ENCODE peak calls at places on chromosomes 16 and 17, in seven cellular contexts. One of them, this sample, is unnamed.
A peak's percentile ranks its signal among the peaks of the same experiment; 100 is the strongest.

GRCh38 chr17:66675991-66676371 is 158.9 kb upstream of the CACNG5 start:
- DNase-seq in aorta: no peak
- DNase-seq in CD4-positive, CD25-positive, alpha-beta regulatory T cell: no peak
- DNase-seq in endodermal cell: no peak
- DNase-seq in astrocyte: peak; percentile 43
- DNase-seq in uterus: peak; percentile 27
- DNase-seq in body of pancreas: no peak
- DNase-seq in this sample: no peak

GRCh38 chr17:9557356-9557755 is 18.3 kb downstream of the STX8 start:
- DNase-seq in CD4-positive, CD25-positive, alpha-beta regulatory T cell: no peak
- DNase-seq in aorta: no peak
- DNase-seq in astrocyte: no peak
- DNase-seq in uterus: no peak
- DNase-seq in body of pancreas: no peak
- DNase-seq in endodermal cell: no peak
- DNase-seq in this sample: no peak

GRCh38 chr17:18916816-18917496 is 35.0 kb upstream of the SLC5A10 start:
- DNase-seq in body of pancreas: no peak
- DNase-seq in astrocyte: no peak
- DNase-seq in CD4-positive, CD25-positive, alpha-beta regulatory T cell: no peak
- DNase-seq in uterus: no peak
- DNase-seq in endodermal cell: no peak
- DNase-seq in aorta: no peak
- DNase-seq in this sample: no peak

GRCh38 chr17:80608326-80608725 is 63.7 kb downstream of the RPTOR start:
- DNase-seq in astrocyte: no peak
- DNase-seq in uterus: no peak
- DNase-seq in endodermal cell: no peak
- DNase-seq in CD4-positive, CD25-positive, alpha-beta regulatory T cell: no peak
- DNase-seq in aorta: no peak
- DNase-seq in body of pancreas: no peak
- DNase-seq in this sample: no peak

GRCh38 chr16:87581867-87582220 is 20.5 kb upstream of the JPH3 start:
- DNase-seq in endodermal cell: no peak
- DNase-seq in body of pancreas: peak; percentile 68
- DNase-seq in uterus: peak; percentile 93
- DNase-seq in CD4-positive, CD25-positive, alpha-beta regulatory T cell: no peak
- DNase-seq in astrocyte: peak; percentile 97
- DNase-seq in aorta: peak; percentile 89
- DNase-seq in this sample: peak; percentile 92

GRCh38 chr17:2266045-2266864 is 37.3 kb downstream of the SMG6 start:
- DNase-seq in uterus: no peak
- DNase-seq in aorta: no peak
- DNase-seq in astrocyte: no peak
- DNase-seq in body of pancreas: peak; percentile 18
- DNase-seq in endodermal cell: no peak
- DNase-seq in CD4-positive, CD25-positive, alpha-beta regulatory T cell: peak; percentile 64
- DNase-seq in this sample: no peak

GRCh38 chr16:82633964-82634600 is 7.3 kb downstream of the CDH13 start:
- DNase-seq in aorta: peak; percentile 66
- DNase-seq in body of pancreas: no peak
- DNase-seq in astrocyte: peak; percentile 62
- DNase-seq in CD4-positive, CD25-positive, alpha-beta regulatory T cell: no peak
- DNase-seq in endodermal cell: peak; percentile 59
- DNase-seq in uterus: no peak
- DNase-seq in this sample: no peak

GRCh38 chr16:89268987-89269735 is 51.7 kb downstream of the ZNF778 start:
- DNase-seq in aorta: no peak
- DNase-seq in CD4-positive, CD25-positive, alpha-beta regulatory T cell: no peak
- DNase-seq in body of pancreas: no peak
- DNase-seq in astrocyte: peak; percentile 14
- DNase-seq in endodermal cell: no peak
- DNase-seq in uterus: no peak
- DNase-seq in this sample: peak; percentile 67

GRCh38 chr17:64641499-64641898 is 20.6 kb downstream of the SMURF2 start:
- DNase-seq in endodermal cell: no peak
- DNase-seq in astrocyte: peak; percentile 94
- DNase-seq in CD4-positive, CD25-positive, alpha-beta regulatory T cell: no peak
- DNase-seq in body of pancreas: peak; percentile 39
- DNase-seq in aorta: no peak
- DNase-seq in uterus: no peak
- DNase-seq in this sample: no peak

GRCh38 chr17:50853015-50853615 is 13.0 kb downstream of the TOB1 start:
- DNase-seq in CD4-positive, CD25-positive, alpha-beta regulatory T cell: no peak
- DNase-seq in body of pancreas: no peak
- DNase-seq in uterus: no peak
- DNase-seq in endodermal cell: peak; percentile 42
- DNase-seq in aorta: no peak
- DNase-seq in astrocyte: no peak
- DNase-seq in this sample: no peak

GRCh38 chr17:82077617-82078358 is 12.2 kb upstream of the DUS1L start:
- DNase-seq in body of pancreas: no peak
- DNase-seq in endodermal cell: peak; percentile 84
- DNase-seq in astrocyte: no peak
- DNase-seq in aorta: no peak
- DNase-seq in CD4-positive, CD25-positive, alpha-beta regulatory T cell: no peak
- DNase-seq in uterus: peak; percentile 75
- DNase-seq in this sample: no peak

GRCh38 chr17:62765351-62765750 is 42.8 kb downstream of the MARCHF10 start:
- DNase-seq in CD4-positive, CD25-positive, alpha-beta regulatory T cell: no peak
- DNase-seq in aorta: no peak
- DNase-seq in endodermal cell: peak; percentile 74
- DNase-seq in astrocyte: no peak
- DNase-seq in body of pancreas: no peak
- DNase-seq in uterus: no peak
- DNase-seq in this sample: no peak

GRCh38 chr16:58644765-58645487 is 15.3 kb upstream of the CNOT1 start:
- DNase-seq in astrocyte: no peak
- DNase-seq in CD4-positive, CD25-positive, alpha-beta regulatory T cell: no peak
- DNase-seq in uterus: no peak
- DNase-seq in body of pancreas: no peak
- DNase-seq in endodermal cell: no peak
- DNase-seq in aorta: no peak
- DNase-seq in this sample: no peak

GRCh38 chr16:11155284-11155806 is 100.7 kb downstream of the SOCS1 start:
- DNase-seq in uterus: no peak
- DNase-seq in astrocyte: peak; percentile 97
- DNase-seq in endodermal cell: no peak
- DNase-seq in CD4-positive, CD25-positive, alpha-beta regulatory T cell: no peak
- DNase-seq in aorta: no peak
- DNase-seq in body of pancreas: no peak
- DNase-seq in this sample: no peak

GRCh38 chr16:87309912-87310485 is 7.2 kb downstream of the C16orf95 start:
- DNase-seq in astrocyte: no peak
- DNase-seq in uterus: no peak
- DNase-seq in endodermal cell: peak; percentile 35
- DNase-seq in body of pancreas: no peak
- DNase-seq in aorta: no peak
- DNase-seq in CD4-positive, CD25-positive, alpha-beta regulatory T cell: no peak
- DNase-seq in this sample: no peak

GRCh38 chr16:28585674-28586073 is 11.2 kb downstream of the SULT1A2 start:
- DNase-seq in uterus: no peak
- DNase-seq in aorta: no peak
- DNase-seq in endodermal cell: no peak
- DNase-seq in CD4-positive, CD25-positive, alpha-beta regulatory T cell: no peak
- DNase-seq in body of pancreas: peak; percentile 68
- DNase-seq in astrocyte: no peak
- DNase-seq in this sample: no peak

GRCh38 chr16:26598061-26598460 is 468.7 kb upstream of the C16orf82 start:
- DNase-seq in uterus: no peak
- DNase-seq in body of pancreas: no peak
- DNase-seq in endodermal cell: peak; percentile 81
- DNase-seq in astrocyte: no peak
- DNase-seq in aorta: no peak
- DNase-seq in CD4-positive, CD25-positive, alpha-beta regulatory T cell: peak; percentile 62
- DNase-seq in this sample: no peak

GRCh38 chr17:17205368-17206148 is 575 bp downstream of the PLD6 start:
- DNase-seq in CD4-positive, CD25-positive, alpha-beta regulatory T cell: peak; percentile 35
- DNase-seq in aorta: peak; percentile 74
- DNase-seq in body of pancreas: peak; percentile 75
- DNase-seq in endodermal cell: no peak
- DNase-seq in astrocyte: peak; percentile 30
- DNase-seq in uterus: peak; percentile 53
- DNase-seq in this sample: no peak

GRCh38 chr17:58329035-58329807 is 626 bp upstream of the TSPOAP1 start:
- DNase-seq in astrocyte: no peak
- DNase-seq in CD4-positive, CD25-positive, alpha-beta regulatory T cell: peak; percentile 58
- DNase-seq in body of pancreas: no peak
- DNase-seq in endodermal cell: no peak
- DNase-seq in aorta: peak; percentile 78
- DNase-seq in uterus: no peak
- DNase-seq in this sample: no peak

GRCh38 chr16:72749091-72749490 is 298.8 kb downstream of the ZFHX3 start:
- DNase-seq in endodermal cell: no peak
- DNase-seq in CD4-positive, CD25-positive, alpha-beta regulatory T cell: no peak
- DNase-seq in uterus: no peak
- DNase-seq in astrocyte: no peak
- DNase-seq in body of pancreas: no peak
- DNase-seq in aorta: no peak
- DNase-seq in this sample: no peak

GRCh38 chr17:37726891-37727780 is 17.7 kb downstream of the HNF1B start:
- DNase-seq in CD4-positive, CD25-positive, alpha-beta regulatory T cell: no peak
- DNase-seq in endodermal cell: no peak
- DNase-seq in astrocyte: no peak
- DNase-seq in aorta: no peak
- DNase-seq in body of pancreas: peak; percentile 67
- DNase-seq in uterus: no peak
- DNase-seq in this sample: no peak

DNA sequence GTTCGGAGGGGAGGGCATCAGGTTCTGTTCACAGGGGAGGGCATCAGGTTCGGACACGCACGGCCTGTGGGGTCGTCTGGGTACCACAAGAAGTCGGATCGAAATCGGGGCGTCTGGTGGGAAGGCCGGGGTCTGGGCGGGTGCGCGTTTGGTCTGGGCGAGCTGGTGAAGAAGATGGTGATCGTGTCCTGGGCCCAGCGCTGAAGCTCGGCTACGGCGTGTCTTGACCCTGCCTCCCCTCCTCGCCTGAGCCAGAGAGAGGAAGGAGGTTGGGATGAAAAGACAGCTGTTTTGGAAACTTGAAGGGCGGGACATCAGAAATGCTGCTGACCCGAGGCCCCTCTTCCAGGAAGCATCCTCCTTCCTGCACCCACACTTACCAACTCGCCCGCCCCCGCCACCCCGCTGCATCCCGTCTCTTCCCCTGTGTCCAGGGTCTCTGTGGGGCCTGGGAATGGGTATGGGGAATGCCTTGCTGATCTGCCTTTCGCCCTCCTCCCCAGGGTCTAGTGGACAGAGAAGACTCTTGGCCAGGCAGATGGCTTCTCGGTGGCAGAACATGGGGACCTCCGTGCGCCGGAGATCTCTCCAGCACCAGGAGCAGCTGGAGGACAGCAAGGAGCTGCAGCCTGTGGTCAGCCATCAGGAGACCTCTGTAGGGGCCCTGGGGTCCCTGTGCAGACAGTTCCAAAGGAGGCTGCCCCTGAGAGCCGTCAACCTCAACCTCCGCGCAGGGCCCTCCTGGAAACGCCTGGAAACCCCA is 499 bp downstream of the PIMREG start:
- DNase-seq in CD4-positive, CD25-positive, alpha-beta regulatory T cell: no peak
- DNase-seq in aorta: no peak
- DNase-seq in endodermal cell: no peak
- DNase-seq in astrocyte: no peak
- DNase-seq in body of pancreas: no peak
- DNase-seq in uterus: no peak
- DNase-seq in this sample: no peak
- H3K4me3 ChIP-seq in CD4-positive, CD25-positive, alpha-beta regulatory T cell: peak overlapping the region; percentile 26
- H3K4me3 ChIP-seq in aorta: peak overlapping the region; percentile 14
- H3K4me3 ChIP-seq in endodermal cell: peak overlapping the region; percentile 80
- H3K4me3 ChIP-seq in astrocyte: peak overlapping the region; percentile 76
- H3K4me3 ChIP-seq in body of pancreas: peak overlapping the region; percentile 26
- H3K4me3 ChIP-seq in uterus: peak overlapping the region; percentile 43
- H3K4me3 ChIP-seq in this sample: peak overlapping the region; percentile 39

GRCh38 chr16:74026373-74027281 is 270.0 kb upstream of the PSMD7 start:
- DNase-seq in uterus: no peak
- DNase-seq in aorta: no peak
- DNase-seq in body of pancreas: no peak
- DNase-seq in CD4-positive, CD25-positive, alpha-beta regulatory T cell: no peak
- DNase-seq in astrocyte: no peak
- DNase-seq in endodermal cell: peak; percentile 73
- DNase-seq in this sample: no peak
- H3K27ac ChIP-seq in uterus: no peak overlapping the region
- H3K27ac ChIP-seq in aorta: no peak overlapping the region
- H3K27ac ChIP-seq in body of pancreas: no peak overlapping the region
- H3K27ac ChIP-seq in CD4-positive, CD25-positive, alpha-beta regulatory T cell: no peak overlapping the region
- H3K27ac ChIP-seq in astrocyte: no peak overlapping the region
- H3K27ac ChIP-seq in endodermal cell: peak overlapping the region; percentile 45
- H3K27ac ChIP-seq in this sample: no peak overlapping the region

DNA sequence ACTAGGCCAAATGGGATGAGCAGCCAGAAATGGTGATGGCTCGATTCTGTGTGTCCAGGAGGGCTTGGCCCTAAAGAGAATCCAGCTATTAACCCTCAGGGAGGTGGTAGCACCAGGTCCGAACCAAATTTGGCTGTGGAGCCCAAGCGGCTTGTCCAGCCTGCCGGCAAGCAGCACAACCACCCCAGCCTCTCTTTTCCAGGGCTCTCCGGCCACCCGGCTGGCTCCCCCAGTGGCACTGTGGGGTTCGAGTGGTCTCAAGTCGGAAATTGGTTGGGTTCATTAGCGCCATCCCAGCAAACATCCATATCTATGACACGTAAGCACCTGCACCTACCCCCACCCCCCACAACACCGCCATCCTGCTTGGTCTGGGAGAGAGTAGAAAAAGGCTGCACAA is 35.4 kb downstream of the PLCD3 start:
- DNase-seq in uterus: no peak
- DNase-seq in aorta: no peak
- DNase-seq in body of pancreas: no peak
- DNase-seq in CD4-positive, CD25-positive, alpha-beta regulatory T cell: no peak
- DNase-seq in endodermal cell: peak; percentile 39
- DNase-seq in astrocyte: no peak
- DNase-seq in this sample: no peak
- H3K4me1 ChIP-seq in uterus: peaks cover 6% of the 10 kb centered on the region
- H3K4me1 ChIP-seq in aorta: no peaks in the 10 kb centered on the region
- H3K4me1 ChIP-seq in body of pancreas: peaks cover 13% of the 10 kb centered on the region
- H3K4me1 ChIP-seq in CD4-positive, CD25-positive, alpha-beta regulatory T cell: no peaks in the 10 kb centered on the region
- H3K4me1 ChIP-seq in endodermal cell: no peaks in the 10 kb centered on the region
- H3K4me1 ChIP-seq in astrocyte: peaks cover 21% of the 10 kb centered on the region
- H3K4me1 ChIP-seq in this sample: peaks cover 48% of the 10 kb centered on the region

GRCh38 chr17:7405882-7406825 is 1.5 kb upstream of the NLGN2 start:
- DNase-seq in astrocyte: no peak
- DNase-seq in body of pancreas: no peak
- DNase-seq in aorta: no peak
- DNase-seq in CD4-positive, CD25-positive, alpha-beta regulatory T cell: no peak
- DNase-seq in endodermal cell: peak; percentile 77
- DNase-seq in uterus: no peak
- DNase-seq in this sample: no peak

GRCh38 chr17:7407033-7407432 is 612 bp upstream of the NLGN2 start:
- DNase-seq in astrocyte: no peak
- DNase-seq in aorta: no peak
- DNase-seq in body of pancreas: no peak
- DNase-seq in CD4-positive, CD25-positive, alpha-beta regulatory T cell: no peak
- DNase-seq in endodermal cell: no peak
- DNase-seq in uterus: no peak
- DNase-seq in this sample: no peak

GRCh38 chr17:7404737-7405412 is 978 bp upstream of the TMEM256 start:
- DNase-seq in uterus: peak; percentile 75
- DNase-seq in CD4-positive, CD25-positive, alpha-beta regulatory T cell: peak; percentile 68
- DNase-seq in astrocyte: no peak
- DNase-seq in endodermal cell: peak; percentile 90
- DNase-seq in aorta: peak; percentile 81
- DNase-seq in body of pancreas: peak; percentile 42
- DNase-seq in this sample: peak; percentile 64

GRCh38 chr17:7403902-7404736 is at the start of gene TMEM256:
- DNase-seq in uterus: peak; percentile 99
- DNase-seq in body of pancreas: peak; percentile 99
- DNase-seq in astrocyte: peak; percentile 98
- DNase-seq in CD4-positive, CD25-positive, alpha-beta regulatory T cell: peak; percentile 95
- DNase-seq in endodermal cell: peak; percentile 100
- DNase-seq in aorta: peak; percentile 99
- DNase-seq in this sample: peak; percentile 100

GRCh38 chr17:7405413-7405881 is 1.6 kb upstream of the TMEM256 start:
- DNase-seq in body of pancreas: no peak
- DNase-seq in uterus: peak; percentile 51
- DNase-seq in astrocyte: no peak
- DNase-seq in CD4-positive, CD25-positive, alpha-beta regulatory T cell: no peak
- DNase-seq in endodermal cell: peak; percentile 84
- DNase-seq in aorta: no peak
- DNase-seq in this sample: no peak
- H3K4me3 ChIP-seq in body of pancreas: no peak overlapping the region
- H3K4me3 ChIP-seq in uterus: peak overlapping the region; percentile 54
- H3K4me3 ChIP-seq in astrocyte: peak overlapping the region; percentile 72
- H3K4me3 ChIP-seq in CD4-positive, CD25-positive, alpha-beta regulatory T cell: no peak overlapping the region
- H3K4me3 ChIP-seq in endodermal cell: peak overlapping the region; percentile 91
- H3K4me3 ChIP-seq in aorta: peak overlapping the region; percentile 59
- H3K4me3 ChIP-seq in this sample: peak overlapping the region; percentile 76

This sample was measured in right atrium auricular region.